ENCODE peak calls at places on chromosomes 12 and 14, in six cellular contexts. N is HCT116, T is GM12878, R is K562, O is HepG2, P is H1. Q is an unnamed sample.

GRCh38 chr14:90487031-90487430 is 90.2 kb downstream of the CALM1 start:
- DNase-seq in N (no peak), T (no peak), R (no peak), O (no peak), P (no peak), Q (no peak)

GRCh38 chr14:36905272-36906046 is 243.8 kb downstream of the PAX9 start:
- DNase-seq in N (no peak), T (no peak), R (no peak), O (no peak), P (no peak), Q (no peak)

GRCh38 chr12:27549801-27550652 is 26.0 kb downstream of the PPFIBP1 start:
- DNase-seq in N (peak; percentile 94), T (no peak), R (peak; percentile 72), O (peak; percentile 99), P (no peak), Q (peak; percentile 25)

GRCh38 chr14:63276492-63277342 is 42.0 kb downstream of the GPHB5 start:
- DNase-seq in N (peak; percentile 21), T (no peak), R (peak; percentile 33), O (peak; percentile 17), P (no peak), Q (no peak)

GRCh38 chr12:34298971-34299801 is 276.9 kb downstream of the ALG10 start:
- DNase-seq in N (no peak), T (no peak), R (no peak), O (no peak), P (no peak), Q (no peak)

GRCh38 chr14:21579976-21580375 is at the start of gene OR10G3:
- DNase-seq in N (no peak), T (no peak), R (no peak), O (no peak), P (no peak), Q (no peak)

GRCh38 chr12:124548854-124549378 is 18.5 kb downstream of the NCOR2 start:
- DNase-seq in N (no peak), T (no peak), R (no peak), O (no peak), P (no peak), Q (no peak)

GRCh38 chr14:74988993-74989392 is 13.7 kb upstream of the EIF2B2 start:
- DNase-seq in N (no peak), T (no peak), R (no peak), O (no peak), P (no peak), Q (no peak)

GRCh38 chr12:45994736-45995135 is 4.4 kb upstream of the SCAF11 start:
- DNase-seq in N (no peak), T (no peak), R (no peak), O (peak; percentile 60), P (no peak), Q (no peak)

GRCh38 chr12:102197789-102198188 is at the start of gene PMCH:
- DNase-seq in N (no peak), T (peak; percentile 24), R (no peak), O (no peak), P (no peak), Q (no peak)

GRCh38 chr12:8452976-8453616 is 2.7 kb upstream of the CLEC6A start:
- DNase-seq in N (no peak), T (no peak), R (no peak), O (no peak), P (no peak), Q (no peak)

DNA sequence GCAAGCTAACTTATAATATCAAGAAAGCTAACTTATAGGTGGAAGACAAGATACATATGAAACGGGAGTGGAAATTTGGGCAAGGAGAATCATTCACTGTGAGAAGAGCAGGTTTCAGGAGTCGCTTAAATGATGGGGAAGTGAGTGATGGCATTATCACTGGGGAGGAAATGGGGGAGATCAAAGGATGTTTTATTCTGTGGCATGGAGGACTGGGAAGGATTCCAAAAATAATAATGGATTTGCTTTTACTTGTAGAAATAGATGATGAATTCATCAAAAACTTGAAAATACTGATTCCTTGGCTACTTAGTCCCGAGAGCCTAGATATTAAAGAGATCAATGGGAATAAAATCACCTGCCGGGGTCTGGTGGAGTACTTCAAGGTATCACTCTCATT is 47.8 kb downstream of the SAV1 start:
- DNase-seq in N (no peak), T (no peak), R (no peak), O (no peak), P (no peak), Q (no peak)
- H3K4me1 ChIP-seq in N (peaks cover 3% of the 10 kb centered on the region), T (no peaks in the 10 kb centered on the region), R (no peaks in the 10 kb centered on the region), O (peaks cover 4% of the 10 kb centered on the region), P (no peaks in the 10 kb centered on the region), Q (no peaks in the 10 kb centered on the region)

DNA sequence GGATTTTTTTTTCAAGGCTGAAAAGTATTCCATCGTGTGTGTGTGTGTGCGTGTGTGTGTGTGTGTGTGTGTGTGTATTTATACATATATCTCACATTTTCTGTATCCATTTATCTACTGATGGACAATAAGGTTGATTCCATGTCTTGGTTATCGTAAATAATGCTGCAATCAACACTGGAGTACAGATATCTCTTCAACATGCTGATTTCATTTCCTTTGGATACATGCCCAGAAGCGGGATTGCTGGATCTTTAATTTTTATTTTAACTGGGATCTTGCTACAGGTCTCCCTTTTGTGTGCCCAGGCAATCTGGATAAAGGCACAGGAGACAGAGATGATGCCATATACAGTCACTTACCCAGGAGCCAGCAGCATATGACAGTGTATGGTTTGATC is 338.1 kb downstream of the SOX5 start:
- DNase-seq in N (no peak), T (no peak), R (peak; percentile 12), O (no peak), P (no peak), Q (no peak)
- TF ChIP-seq ZNF274 in N (no peak), T (no peak), R (no peak), O (no peak), P (no peak), Q (no peak)

GRCh38 chr14:68402525-68403101 is 390.3 kb downstream of the ZFP36L1 start:
- DNase-seq in N (no peak), T (no peak), R (no peak), O (no peak), P (no peak), Q (no peak)
- H3K4me1 ChIP-seq in N (peaks cover 37% of the 10 kb centered on the region), T (peaks cover 65% of the 10 kb centered on the region), R (peaks cover 11% of the 10 kb centered on the region), O (peaks cover 6% of the 10 kb centered on the region), P (no peaks in the 10 kb centered on the region), Q (no peaks in the 10 kb centered on the region)

GRCh38 chr12:116456683-116457082 is 102.5 kb upstream of the MAP1LC3B2 start:
- DNase-seq in N (no peak), T (no peak), R (no peak), O (no peak), P (no peak), Q (no peak)
- TF ChIP-seq ZNF274 in N (no peak), T (no peak), R (no peak), O (no peak), P (no peak), Q (no peak)